ENCODE peak calls at places on chromosomes 16 and 17, in four cellular contexts. Y, V, H and Z are unnamed samples.

GRCh38 chr16:21023509-21024202 is 123.1 kb downstream of the LYRM1 start:
- DNase-seq in Y (peak; percentile 53), V (no peak), H (no peak), Z (no peak)

GRCh38 chr17:50079334-50080095 is 15.6 kb upstream of the PDK2 start:
- DNase-seq in Y (no peak), V (peak; percentile 62), H (no peak), Z (no peak)

GRCh38 chr17:56596741-56597494 is 3.4 kb downstream of the NOG start:
- DNase-seq in Y (no peak), V (peak; percentile 29), H (no peak), Z (peak; percentile 40)

GRCh38 chr17:76266244-76266938 is 1.2 kb downstream of the UBALD2 start:
- DNase-seq in Y (no peak), V (no peak), H (no peak), Z (peak; percentile 50)

GRCh38 chr17:67554634-67555033 is 163.1 kb upstream of the NOL11 start:
- DNase-seq in Y (no peak), V (no peak), H (no peak), Z (no peak)

GRCh38 chr17:17839792-17840707 is 3.3 kb upstream of the SREBF1 start:
- DNase-seq in Y (peak; percentile 92), V (peak; percentile 85), H (no peak), Z (peak; percentile 96)

GRCh38 chr16:50067290-50067853 is 1.6 kb downstream of the HEATR3 start:
- DNase-seq in Y (no peak), V (peak; percentile 50), H (peak; percentile 39), Z (peak; percentile 53)

GRCh38 chr16:23835390-23836077 is at the start of gene PRKCB:
- DNase-seq in Y (peak; percentile 81), V (peak; percentile 89), H (peak; percentile 64), Z (peak; percentile 96)

GRCh38 chr16:80615751-80616150 is 75.0 kb downstream of the DYNLRB2 start:
- DNase-seq in Y (no peak), V (no peak), H (no peak), Z (peak; percentile 41)

GRCh38 chr17:83144421-83145357 is 65.3 kb downstream of the METRNL start:
- DNase-seq in Y (peak; percentile 55), V (no peak), H (no peak), Z (no peak)